ENCODE peak calls at places on chromosomes 5 and 9, in six cellular contexts. A is CD4-positive, alpha-beta T cell; S is endothelial cell of umbilical vein; O is HL-60; R is ovary; X is adrenal gland. H is an unnamed sample.

GRCh38 chr5:133423031-133423617 is 189.2 kb downstream of the FSTL4 start:
- DNase-seq in O (no peak), R (no peak), X (no peak), A (no peak), S (no peak), H (no peak)

GRCh38 chr5:71839049-71839834 is 120.2 kb downstream of the CARTPT start:
- DNase-seq in R (no peak), S (no peak), O (no peak), A (no peak), X (no peak), H (no peak)

GRCh38 chr9:36882117-36882465 is 152.0 kb downstream of the PAX5 start:
- DNase-seq in A (no peak), S (no peak), O (no peak), R (no peak), X (no peak), H (no peak)

GRCh38 chr9:105243015-105243686 is 1.3 kb upstream of the SLC44A1 start:
- DNase-seq in O (no peak), R (no peak), A (no peak), S (peak), X (no peak), H (no peak)

GRCh38 chr9:134049772-134050588 is 17.8 kb downstream of the BRD3 start:
- DNase-seq in S (no peak), O (no peak), X (no peak), R (no peak), A (no peak), H (no peak)

GRCh38 chr5:35029333-35029732 is 18.4 kb downstream of the AGXT2 start:
- DNase-seq in O (no peak), X (no peak), A (no peak), R (no peak), S (no peak), H (peak)

GRCh38 chr9:121685146-121685794 is 33.8 kb downstream of the DAB2IP start:
- DNase-seq in S (no peak), X (no peak), O (no peak), R (no peak), A (no peak), H (no peak)

GRCh38 chr9:18014556-18014955 is 435.7 kb downstream of the SH3GL2 start:
- DNase-seq in S (no peak), R (no peak), A (no peak), X (no peak), O (no peak), H (no peak)

GRCh38 chr5:157516626-157517325 is 56.8 kb downstream of the NIPAL4 start:
- DNase-seq in X (peak), O (no peak), A (no peak), S (no peak), R (peak), H (peak)

GRCh38 chr5:96226941-96227552 is 206.0 kb downstream of the PCSK1 start:
- DNase-seq in A (no peak), R (peak), X (no peak), O (no peak), S (peak), H (peak)

DNA sequence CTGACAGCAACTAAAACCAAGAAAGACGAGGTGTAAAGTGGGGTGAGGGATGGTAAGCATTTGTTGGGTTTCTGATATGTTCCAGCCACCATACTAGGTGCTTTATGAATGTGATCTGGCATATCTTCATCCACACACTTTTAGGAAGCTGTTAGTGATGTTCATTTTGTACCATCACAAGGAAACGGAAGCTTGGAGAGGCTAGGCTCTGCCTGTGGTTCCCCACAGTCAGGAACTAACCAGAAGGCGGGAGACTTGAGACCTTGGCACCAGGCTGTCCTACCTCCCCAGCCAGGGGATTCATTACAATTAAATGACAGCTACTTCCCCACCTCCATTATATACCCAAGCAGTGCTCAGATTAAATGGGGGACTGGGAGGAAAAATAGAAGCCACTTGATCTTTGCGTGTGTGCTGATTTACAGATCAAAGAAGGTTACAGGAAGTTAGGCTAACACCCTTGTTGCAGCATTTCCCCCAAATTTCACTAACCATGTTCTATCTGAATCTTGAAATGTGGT is 43.0 kb downstream of the SFXN1 start:
- DNase-seq in R (no peak), S (no peak), X (no peak), O (no peak), A (no peak), H (no peak)
- H3K27ac ChIP-seq in R (no peak), S (no peak), X (no peak), O (peak), A (peak), H (no peak)

DNA sequence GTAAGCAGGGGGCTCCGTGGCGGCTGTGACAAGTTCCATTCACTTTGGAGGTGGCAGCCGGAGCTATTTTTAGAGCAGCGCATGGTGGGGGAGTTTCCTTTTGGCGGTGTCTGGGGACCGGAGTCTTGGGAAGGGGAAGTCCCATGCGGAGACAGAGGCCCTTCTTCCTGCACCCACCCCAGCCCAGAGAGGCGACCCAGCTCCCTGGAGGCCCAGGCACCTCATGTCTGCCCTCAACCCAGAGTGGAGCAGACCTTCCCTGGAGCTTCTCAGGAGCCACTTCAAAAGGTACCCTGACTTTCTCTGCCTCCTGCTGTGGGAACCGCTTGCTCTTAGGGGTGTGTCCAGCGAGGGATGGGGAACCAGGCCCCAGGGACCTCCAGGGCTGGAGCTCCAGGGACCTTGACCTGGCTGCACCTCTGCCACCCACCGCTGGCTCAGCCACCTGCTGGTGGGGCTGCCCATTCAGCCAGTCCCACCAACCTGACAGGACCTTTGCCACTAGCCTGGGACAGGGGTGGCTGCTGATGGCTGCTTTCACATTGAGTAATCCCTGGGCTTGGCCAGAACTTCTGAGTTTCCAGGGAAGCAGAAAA is 34.1 kb downstream of the NEK6 start:
- DNase-seq in S (no peak), A (no peak), R (no peak), O (no peak), X (no peak), H (no peak)
- TF ChIP-seq CTCF in S (no peak), A (no peak), R (no peak), O (no peak), X (no peak), H (no peak)

DNA sequence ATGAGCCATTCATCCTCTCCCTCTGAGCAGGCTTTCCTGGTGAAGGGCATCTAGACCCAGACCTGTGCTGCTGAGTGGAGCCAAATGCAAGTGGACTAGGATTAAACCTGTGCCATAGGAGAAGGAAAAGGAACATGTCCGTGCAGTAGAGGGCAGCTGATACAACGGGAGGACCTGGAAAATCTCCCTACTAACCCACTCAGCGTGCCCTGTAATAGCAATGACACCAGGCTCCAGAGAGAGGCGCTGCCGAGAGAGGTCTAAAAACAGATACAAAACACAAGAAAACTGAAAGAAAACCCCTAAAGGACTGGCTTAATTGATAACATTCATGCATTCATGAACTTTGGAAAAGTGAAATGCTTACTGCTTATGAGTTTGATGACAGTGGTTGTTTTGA is 60.8 kb downstream of the PFDN1 start:
- DNase-seq in O (no peak), A (no peak), S (no peak), R (no peak), X (no peak), H (no peak)
- H3K27ac ChIP-seq in O (no peak), A (no peak), S (no peak), R (no peak), X (peak), H (peak)

DNA sequence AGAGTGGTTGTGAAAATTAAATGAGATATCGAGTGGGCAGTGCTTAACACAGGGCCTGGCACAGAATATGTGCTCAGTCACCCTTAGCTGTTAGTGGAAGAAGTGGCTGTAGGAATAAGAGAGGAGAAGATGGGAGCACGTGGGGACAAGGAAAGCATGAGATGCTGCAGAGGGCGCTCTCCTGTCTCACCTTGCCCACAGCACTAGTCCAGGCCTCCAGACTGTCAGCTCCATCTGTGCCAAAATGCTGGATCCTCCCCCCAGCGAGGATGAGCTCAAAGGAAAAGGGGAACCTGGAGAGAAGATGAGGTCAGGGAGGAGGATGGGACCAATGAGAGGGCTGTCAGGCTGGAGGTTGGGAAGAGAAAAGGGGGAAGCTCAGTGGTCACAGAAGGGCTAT is 12.5 kb downstream of the ARAP3 start:
- DNase-seq in S (no peak), A (no peak), X (no peak), R (no peak), O (no peak), H (no peak)
- TF ChIP-seq CTCF in S (no peak), A (no peak), X (no peak), R (no peak), O (no peak), H (no peak)

H was measured in RWPE1.